ENCODE peak calls at places on chromosome 7, in eight cellular contexts. One of them, this sample, is unnamed.
A peak's percentile ranks its signal among the peaks of the same experiment; 100 is the strongest.

GRCh38 chr7:143947111-143947510 is 7.5 kb upstream of the OR2F1 start:
- DNase-seq in activated CD8-positive, alpha-beta memory T cell treated with anti-CD3 and anti-CD28 coated beads for 1 hour: no peak
- DNase-seq in NAMALWA: no peak
- DNase-seq in HuH-7: no peak
- DNase-seq in activated CD4-positive, CD25-positive, alpha-beta regulatory T cell: no peak
- DNase-seq in HEK293T: no peak
- DNase-seq in stimulated activated CD4-positive, alpha-beta T cell treated with anti-CD3 and anti-CD28 coated beads, Interleukin-4, amount 100 ng/mL, for 48 hours: no peak
- DNase-seq in NCI-H446: no peak
- DNase-seq in this sample: no peak

GRCh38 chr7:128122577-128123290 is 91.5 kb upstream of the LRRC4 start:
- DNase-seq in NAMALWA: no peak
- DNase-seq in activated CD4-positive, CD25-positive, alpha-beta regulatory T cell: no peak
- DNase-seq in activated CD8-positive, alpha-beta memory T cell treated with anti-CD3 and anti-CD28 coated beads for 1 hour: no peak
- DNase-seq in stimulated activated CD4-positive, alpha-beta T cell treated with anti-CD3 and anti-CD28 coated beads, Interleukin-4, amount 100 ng/mL, for 48 hours: no peak
- DNase-seq in HuH-7: no peak
- DNase-seq in HEK293T: no peak
- DNase-seq in NCI-H446: no peak
- DNase-seq in this sample: no peak

GRCh38 chr7:135856356-135857144 is 107.9 kb upstream of the FAM180A start:
- DNase-seq in stimulated activated CD4-positive, alpha-beta T cell treated with anti-CD3 and anti-CD28 coated beads, Interleukin-4, amount 100 ng/mL, for 48 hours: no peak
- DNase-seq in NAMALWA: no peak
- DNase-seq in NCI-H446: no peak
- DNase-seq in activated CD8-positive, alpha-beta memory T cell treated with anti-CD3 and anti-CD28 coated beads for 1 hour: no peak
- DNase-seq in HEK293T: no peak
- DNase-seq in HuH-7: no peak
- DNase-seq in activated CD4-positive, CD25-positive, alpha-beta regulatory T cell: no peak
- DNase-seq in this sample: no peak

GRCh38 chr7:76272142-76272541 is 30.3 kb upstream of the HSPB1 start:
- DNase-seq in activated CD8-positive, alpha-beta memory T cell treated with anti-CD3 and anti-CD28 coated beads for 1 hour: no peak
- DNase-seq in HuH-7: no peak
- DNase-seq in NAMALWA: no peak
- DNase-seq in stimulated activated CD4-positive, alpha-beta T cell treated with anti-CD3 and anti-CD28 coated beads, Interleukin-4, amount 100 ng/mL, for 48 hours: no peak
- DNase-seq in activated CD4-positive, CD25-positive, alpha-beta regulatory T cell: no peak
- DNase-seq in NCI-H446: no peak
- DNase-seq in HEK293T: no peak
- DNase-seq in this sample: no peak

GRCh38 chr7:28855538-28856217 is 102.5 kb downstream of the TRIL start:
- DNase-seq in activated CD8-positive, alpha-beta memory T cell treated with anti-CD3 and anti-CD28 coated beads for 1 hour: no peak
- DNase-seq in activated CD4-positive, CD25-positive, alpha-beta regulatory T cell: no peak
- DNase-seq in NCI-H446: no peak
- DNase-seq in HEK293T: no peak
- DNase-seq in NAMALWA: no peak
- DNase-seq in HuH-7: no peak
- DNase-seq in stimulated activated CD4-positive, alpha-beta T cell treated with anti-CD3 and anti-CD28 coated beads, Interleukin-4, amount 100 ng/mL, for 48 hours: no peak
- DNase-seq in this sample: peak; percentile 64

GRCh38 chr7:40674316-40674715 is 539.5 kb downstream of the SUGCT start:
- DNase-seq in activated CD4-positive, CD25-positive, alpha-beta regulatory T cell: no peak
- DNase-seq in NCI-H446: no peak
- DNase-seq in HuH-7: no peak
- DNase-seq in HEK293T: no peak
- DNase-seq in stimulated activated CD4-positive, alpha-beta T cell treated with anti-CD3 and anti-CD28 coated beads, Interleukin-4, amount 100 ng/mL, for 48 hours: no peak
- DNase-seq in NAMALWA: no peak
- DNase-seq in activated CD8-positive, alpha-beta memory T cell treated with anti-CD3 and anti-CD28 coated beads for 1 hour: no peak
- DNase-seq in this sample: no peak

GRCh38 chr7:136058561-136058960 is 81.4 kb upstream of the MTPN start:
- DNase-seq in NCI-H446: no peak
- DNase-seq in HEK293T: no peak
- DNase-seq in NAMALWA: no peak
- DNase-seq in stimulated activated CD4-positive, alpha-beta T cell treated with anti-CD3 and anti-CD28 coated beads, Interleukin-4, amount 100 ng/mL, for 48 hours: no peak
- DNase-seq in activated CD8-positive, alpha-beta memory T cell treated with anti-CD3 and anti-CD28 coated beads for 1 hour: no peak
- DNase-seq in activated CD4-positive, CD25-positive, alpha-beta regulatory T cell: no peak
- DNase-seq in HuH-7: no peak
- DNase-seq in this sample: no peak

GRCh38 chr7:39656415-39656814 is 33.0 kb downstream of the RALA start:
- DNase-seq in NAMALWA: no peak
- DNase-seq in stimulated activated CD4-positive, alpha-beta T cell treated with anti-CD3 and anti-CD28 coated beads, Interleukin-4, amount 100 ng/mL, for 48 hours: no peak
- DNase-seq in activated CD8-positive, alpha-beta memory T cell treated with anti-CD3 and anti-CD28 coated beads for 1 hour: no peak
- DNase-seq in NCI-H446: no peak
- DNase-seq in activated CD4-positive, CD25-positive, alpha-beta regulatory T cell: no peak
- DNase-seq in HuH-7: no peak
- DNase-seq in HEK293T: no peak
- DNase-seq in this sample: no peak

GRCh38 chr7:96547371-96547811 is 162.3 kb downstream of the SEM1 start:
- DNase-seq in HEK293T: no peak
- DNase-seq in NAMALWA: no peak
- DNase-seq in activated CD8-positive, alpha-beta memory T cell treated with anti-CD3 and anti-CD28 coated beads for 1 hour: no peak
- DNase-seq in activated CD4-positive, CD25-positive, alpha-beta regulatory T cell: no peak
- DNase-seq in HuH-7: no peak
- DNase-seq in NCI-H446: peak; percentile 36
- DNase-seq in stimulated activated CD4-positive, alpha-beta T cell treated with anti-CD3 and anti-CD28 coated beads, Interleukin-4, amount 100 ng/mL, for 48 hours: no peak
- DNase-seq in this sample: no peak

GRCh38 chr7:148110097-148110868 is 480.3 kb upstream of the C7orf33 start:
- DNase-seq in HEK293T: peak; percentile 59
- DNase-seq in stimulated activated CD4-positive, alpha-beta T cell treated with anti-CD3 and anti-CD28 coated beads, Interleukin-4, amount 100 ng/mL, for 48 hours: no peak
- DNase-seq in HuH-7: peak; percentile 44
- DNase-seq in NCI-H446: peak; percentile 30
- DNase-seq in activated CD8-positive, alpha-beta memory T cell treated with anti-CD3 and anti-CD28 coated beads for 1 hour: no peak
- DNase-seq in NAMALWA: no peak
- DNase-seq in activated CD4-positive, CD25-positive, alpha-beta regulatory T cell: no peak
- DNase-seq in this sample: peak; percentile 62